ENCODE peak calls at places on chromosomes 6 and 20, in seven cellular contexts. G is neural progenitor cell, D is fibroblast of lung, J is HCT116, N is OCI-LY7, P is mesendoderm, R is hepatocyte. V is an unnamed sample. For H3K79me2, the result is how much of the 10 kb centered on the place peaks cover.

GRCh38 chr20:63968928-63969760 is 586 bp downstream of the ZNF512B start:
- DNase-seq in J (no peak), R (no peak), N (no peak), G (peak), P (no peak), D (no peak), V (no peak)

GRCh38 chr6:150930816-150931215 is 65.3 kb downstream of the MTHFD1L start:
- DNase-seq in N (no peak), J (no peak), D (peak), G (no peak), P (no peak), R (no peak), V (no peak)

GRCh38 chr6:99426454-99426762 is 1.3 kb upstream of the PNISR start:
- DNase-seq in R (no peak), N (no peak), J (no peak), D (peak), G (no peak), P (peak), V (no peak)

GRCh38 chr20:21155268-21155667 is 29.4 kb downstream of the KIZ start:
- DNase-seq in G (no peak), R (no peak), D (no peak), N (no peak), P (no peak), J (no peak), V (no peak)

GRCh38 chr6:39945626-39946025 is 11.4 kb upstream of the MOCS1 start:
- DNase-seq in D (no peak), J (no peak), N (no peak), P (no peak), R (peak), G (no peak), V (peak)

GRCh38 chr6:43799671-43800623 is 29.9 kb downstream of the VEGFA start:
- DNase-seq in N (peak), J (no peak), D (no peak), G (no peak), R (no peak), P (no peak), V (no peak)

GRCh38 chr6:136341967-136342366 is 52.3 kb upstream of the BCLAF1 start:
- DNase-seq in N (peak), J (no peak), R (no peak), P (no peak), G (no peak), D (no peak), V (no peak)

GRCh38 chr6:89985744-89986493 is 91.7 kb downstream of the GJA10 start:
- DNase-seq in P (no peak), D (peak), R (peak), N (no peak), J (no peak), G (peak), V (no peak)

GRCh38 chr20:57672164-57672563 is 37.7 kb downstream of the PMEPA1 start:
- DNase-seq in D (peak), N (no peak), G (peak), J (no peak), R (no peak), P (no peak), V (no peak)

GRCh38 chr6:134422426-134423231 is 104.7 kb upstream of the SGK1 start:
- DNase-seq in G (no peak), N (no peak), J (peak), D (peak), P (peak), R (no peak), V (peak)

GRCh38 chr6:83352413-83352812 is 78.4 kb downstream of the ME1 start:
- DNase-seq in G (no peak), D (peak), P (no peak), J (no peak), R (no peak), N (no peak), V (no peak)

GRCh38 chr6:37502703-37503485 is 3.2 kb upstream of the CCDC167 start:
- DNase-seq in D (no peak), J (no peak), P (no peak), N (peak), G (no peak), R (no peak), V (no peak)

GRCh38 chr6:119076173-119076965 is 2.1 kb downstream of the FAM184A start:
- DNase-seq in D (no peak), J (no peak), N (no peak), P (no peak), G (no peak), R (no peak), V (no peak)

GRCh38 chr6:136774228-136775041 is 17.8 kb downstream of the MAP3K5 start:
- DNase-seq in P (peak), J (no peak), R (no peak), G (no peak), D (peak), N (no peak), V (no peak)

GRCh38 chr6:99121748-99122147 is 174.0 kb upstream of the FBXL4 start:
- DNase-seq in P (no peak), G (no peak), D (no peak), N (no peak), J (no peak), R (no peak), V (no peak)

GRCh38 chr6:43687437-43688347 is at the start of gene MRPS18A:
- DNase-seq in P (peak), D (peak), R (peak), J (peak), N (peak), G (peak), V (no peak)

GRCh38 chr6:97138581-97138980 is 144.4 kb downstream of the MMS22L start:
- DNase-seq in P (no peak), J (no peak), N (no peak), D (no peak), G (no peak), R (no peak), V (no peak)

GRCh38 chr6:33822575-33823395 is 19.0 kb upstream of the MLN start:
- DNase-seq in R (no peak), J (peak), D (no peak), G (peak), N (peak), P (peak), V (no peak)

GRCh38 chr6:90249458-90249857 is 47.2 kb downstream of the BACH2 start:
- DNase-seq in D (no peak), J (no peak), P (no peak), N (no peak), G (no peak), R (no peak), V (no peak)

GRCh38 chr6:99119109-99120031 is 171.6 kb upstream of the FBXL4 start:
- DNase-seq in N (peak), J (peak), P (peak), G (peak), R (peak), D (peak), V (no peak)

GRCh38 chr6:33199687-33200233 is 705 bp downstream of the RXRB start:
- DNase-seq in R (no peak), G (peak), D (peak), P (peak), J (peak), N (peak), V (no peak)

GRCh38 chr6:369559-370431 is 21.8 kb upstream of the IRF4 start:
- DNase-seq in R (no peak), P (no peak), D (no peak), N (no peak), J (no peak), G (no peak), V (no peak)

GRCh38 chr6:122258843-122259242 is 140.6 kb upstream of the HSF2 start:
- DNase-seq in N (no peak), J (no peak), R (no peak), D (no peak), G (no peak), P (no peak), V (no peak)

GRCh38 chr6:170080828-170081368 is 210.0 kb downstream of the DLL1 start:
- DNase-seq in N (no peak), D (no peak), R (no peak), G (peak), P (no peak), J (no peak), V (no peak)

GRCh38 chr6:52610745-52611355 is 34.0 kb upstream of the TRAM2 start:
- DNase-seq in D (peak), J (peak), N (no peak), R (peak), G (no peak), P (peak), V (no peak)

GRCh38 chr20:8363970-8364733 is 232.1 kb downstream of the PLCB1 start:
- DNase-seq in D (no peak), G (no peak), P (no peak), N (no peak), J (no peak), R (no peak), V (no peak)

GRCh38 chr6:137487181-137487910 is 6.8 kb downstream of the OLIG3 start:
- DNase-seq in P (peak), R (no peak), N (no peak), J (no peak), D (no peak), G (peak), V (no peak)

GRCh38 chr6:34581561-34581920 is 25.4 kb upstream of the SPDEF start:
- DNase-seq in P (no peak), R (no peak), J (no peak), G (no peak), D (no peak), N (no peak), V (no peak)

GRCh38 chr6:89139509-89140346 is 6.1 kb upstream of the PM20D2 start:
- DNase-seq in D (peak), G (no peak), N (no peak), R (peak), P (no peak), J (no peak), V (no peak)

GRCh38 chr6:10720229-10720959 is 2.5 kb upstream of the TMEM14C start:
- DNase-seq in R (no peak), D (peak), G (no peak), N (no peak), J (no peak), P (no peak), V (no peak)

DNA sequence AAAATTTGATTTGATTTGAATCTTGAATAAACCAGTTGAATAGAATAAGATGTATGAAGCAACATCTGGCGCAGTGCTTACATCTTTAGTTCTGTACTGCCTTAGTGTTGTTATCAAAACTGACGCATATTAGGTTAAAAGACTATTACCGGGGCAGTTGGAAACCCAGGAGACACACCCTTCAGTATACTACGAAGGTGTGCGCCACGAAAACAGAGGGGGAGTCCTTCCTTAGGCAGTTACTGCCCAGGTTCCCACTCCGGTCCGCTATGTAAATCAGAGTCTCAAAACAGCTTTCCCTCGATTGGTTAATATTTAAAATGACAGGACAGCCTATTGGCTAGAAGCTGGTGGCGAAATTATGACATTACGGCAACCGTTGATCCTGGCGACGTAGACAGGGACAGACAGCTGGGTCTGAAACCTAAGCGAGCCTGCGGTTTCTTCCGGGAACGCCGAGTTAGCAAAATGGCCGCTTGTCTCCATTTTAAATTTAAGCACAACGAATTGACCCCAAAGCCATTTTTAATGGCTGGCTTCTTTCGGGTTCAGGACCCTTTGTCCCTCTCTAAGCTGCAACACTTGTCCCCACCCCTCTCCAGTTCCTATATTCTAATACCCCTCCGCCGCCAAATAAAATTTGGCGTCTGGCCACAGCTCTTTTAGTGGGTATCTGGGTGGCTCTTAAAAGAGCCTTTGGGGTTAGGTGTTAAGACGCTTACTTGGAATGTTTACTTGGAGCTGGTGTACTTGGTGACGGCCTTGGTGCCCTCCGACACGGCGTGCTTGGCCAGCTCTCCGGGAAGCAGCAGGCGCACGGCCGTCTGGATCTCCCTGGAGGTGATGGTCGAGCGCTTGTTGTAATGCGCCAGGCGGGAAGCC is 35.8 kb downstream of the HFE start:
- DNase-seq in G (peak), D (peak), N (peak), R (peak), P (peak), J (peak), V (peak)
- H3K79me2 ChIP-seq in G (under half), D (under half), N (under half), R (under half), P (under half), J (under half), V (under half)

GRCh38 chr6:149061933-149062332 is 255.6 kb upstream of the TAB2 start:
- DNase-seq in R (no peak), J (no peak), G (no peak), P (no peak), N (no peak), D (peak), V (no peak)

GRCh38 chr6:149062653-149063348 is 254.7 kb upstream of the TAB2 start:
- DNase-seq in G (no peak), D (no peak), J (no peak), R (no peak), P (no peak), N (no peak), V (no peak)

GRCh38 chr6:149059557-149059956 is 258.0 kb upstream of the TAB2 start:
- DNase-seq in D (peak), P (no peak), G (no peak), N (no peak), R (no peak), J (no peak), V (no peak)

GRCh38 chr6:149060985-149061760 is 256.3 kb upstream of the TAB2 start:
- DNase-seq in R (peak), J (no peak), D (peak), N (no peak), P (no peak), G (no peak), V (no peak)

DNA sequence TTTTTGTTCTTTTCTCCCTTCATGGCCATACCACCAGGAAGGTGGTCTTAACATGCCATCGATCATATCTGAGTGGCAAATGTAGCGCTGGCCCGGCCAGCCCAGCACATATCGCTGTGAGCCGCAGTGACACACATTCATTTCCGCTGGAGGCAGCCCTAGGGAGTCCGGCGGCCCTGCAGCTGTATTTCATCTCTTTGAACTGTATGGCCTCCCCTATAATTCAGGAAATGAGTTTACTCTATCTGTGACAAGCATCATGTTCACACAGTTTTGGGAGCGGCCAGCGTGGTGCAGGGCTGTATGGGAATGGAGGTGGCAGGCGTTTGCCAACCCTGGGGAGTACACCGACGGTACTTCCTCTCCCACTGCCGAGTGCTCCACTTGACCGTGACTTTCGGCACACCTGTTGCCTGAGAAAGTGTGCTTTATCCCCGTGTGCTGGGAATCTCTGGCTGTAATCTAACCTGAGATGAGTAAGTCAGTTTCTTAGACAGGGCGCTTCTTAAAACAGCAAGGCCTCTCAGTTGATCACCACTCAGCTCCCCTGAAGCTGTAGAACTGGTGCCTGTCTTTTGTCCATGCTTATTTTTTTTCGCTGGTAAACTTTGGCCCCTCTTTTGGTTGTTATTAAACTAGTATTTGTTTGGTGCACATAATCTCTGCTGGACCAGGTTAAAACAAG is 257.1 kb upstream of the TAB2 start:
- DNase-seq in N (peak), D (no peak), G (no peak), J (no peak), P (no peak), R (no peak), V (no peak)
- H3K4me3 ChIP-seq in N (peak), D (no peak), G (no peak), J (no peak), P (no peak), R (no peak), V (no peak)

GRCh38 chr6:35669441-35669776 is 19.3 kb downstream of the FKBP5 start:
- DNase-seq in G (no peak), N (peak), R (no peak), P (no peak), J (no peak), D (peak), V (no peak)
- H3K79me2 ChIP-seq in G (half or more), N (half or more), R (half or more), P (under half), J (half or more), D (under half), V (half or more)

GRCh38 chr20:49938173-49939163 is 2.3 kb downstream of the RNF114 start:
- DNase-seq in G (no peak), D (peak), P (no peak), J (no peak), N (no peak), R (peak), V (no peak)
- H3K4me3 ChIP-seq in G (peak), D (peak), P (no peak), J (no peak), N (peak), R (peak), V (peak)

GRCh38 chr6:111263837-111264236 is 176.5 kb downstream of the SLC16A10 start:
- DNase-seq in R (no peak), J (peak), D (peak), P (no peak), N (no peak), G (no peak), V (no peak)
- H3K79me2 ChIP-seq in R (half or more), J (under half), D (under half), P (under half), N (under half), G (under half), V (under half)

GRCh38 chr20:3043381-3043780 is at the start of gene GNRH2:
- DNase-seq in N (no peak), P (no peak), R (no peak), J (no peak), G (no peak), D (no peak), V (no peak)
- H3K4me3 ChIP-seq in N (no peak), P (no peak), R (no peak), J (no peak), G (no peak), D (no peak), V (no peak)

GRCh38 chr6:31979238-31979898 is 2.5 kb upstream of the C4A start:
- DNase-seq in R (no peak), G (no peak), P (no peak), N (no peak), D (no peak), J (no peak), V (no peak)
- H3K79me2 ChIP-seq in R (under half), G (under half), P (under half), N (under half), D (under half), J (under half), V (under half)

GRCh38 chr20:6530254-6530653 is 237.2 kb upstream of the BMP2 start:
- DNase-seq in G (no peak), D (peak), J (no peak), R (no peak), P (no peak), N (no peak), V (no peak)

GRCh38 chr20:6530916-6531315 is 236.6 kb upstream of the BMP2 start:
- DNase-seq in D (no peak), N (no peak), G (no peak), P (no peak), J (no peak), R (no peak), V (no peak)

GRCh38 chr20:6533321-6533720 is 234.2 kb upstream of the BMP2 start:
- DNase-seq in R (peak), G (peak), P (no peak), N (no peak), D (peak), J (no peak), V (no peak)

GRCh38 chr20:6533828-6534388 is 233.6 kb upstream of the BMP2 start:
- DNase-seq in P (no peak), J (no peak), G (peak), N (no peak), D (peak), R (peak), V (no peak)
- H3K4me3 ChIP-seq in P (no peak), J (no peak), G (no peak), N (no peak), D (peak), R (no peak), V (no peak)

GRCh38 chr20:49483018-49483705 is 694 bp upstream of the KCNB1 start:
- DNase-seq in G (peak), P (peak), J (no peak), N (no peak), R (peak), D (no peak), V (no peak)
- H3K79me2 ChIP-seq in G (under half), P (under half), J (under half), N (under half), R (under half), D (under half), V (under half)

GRCh38 chr20:59148713-59149493 is 14.7 kb upstream of the ZNF831 start:
- DNase-seq in R (no peak), P (no peak), G (no peak), N (no peak), J (no peak), D (no peak), V (no peak)

GRCh38 chr20:59151391-59151790 is 12.2 kb upstream of the ZNF831 start:
- DNase-seq in N (no peak), J (no peak), D (no peak), P (no peak), G (no peak), R (no peak), V (no peak)

GRCh38 chr20:59151820-59152219 is 11.8 kb upstream of the ZNF831 start:
- DNase-seq in G (no peak), J (no peak), D (no peak), N (no peak), P (no peak), R (no peak), V (no peak)

GRCh38 chr20:59150821-59151251 is 12.8 kb upstream of the ZNF831 start:
- DNase-seq in P (no peak), J (no peak), D (no peak), N (no peak), R (no peak), G (no peak), V (no peak)

DNA sequence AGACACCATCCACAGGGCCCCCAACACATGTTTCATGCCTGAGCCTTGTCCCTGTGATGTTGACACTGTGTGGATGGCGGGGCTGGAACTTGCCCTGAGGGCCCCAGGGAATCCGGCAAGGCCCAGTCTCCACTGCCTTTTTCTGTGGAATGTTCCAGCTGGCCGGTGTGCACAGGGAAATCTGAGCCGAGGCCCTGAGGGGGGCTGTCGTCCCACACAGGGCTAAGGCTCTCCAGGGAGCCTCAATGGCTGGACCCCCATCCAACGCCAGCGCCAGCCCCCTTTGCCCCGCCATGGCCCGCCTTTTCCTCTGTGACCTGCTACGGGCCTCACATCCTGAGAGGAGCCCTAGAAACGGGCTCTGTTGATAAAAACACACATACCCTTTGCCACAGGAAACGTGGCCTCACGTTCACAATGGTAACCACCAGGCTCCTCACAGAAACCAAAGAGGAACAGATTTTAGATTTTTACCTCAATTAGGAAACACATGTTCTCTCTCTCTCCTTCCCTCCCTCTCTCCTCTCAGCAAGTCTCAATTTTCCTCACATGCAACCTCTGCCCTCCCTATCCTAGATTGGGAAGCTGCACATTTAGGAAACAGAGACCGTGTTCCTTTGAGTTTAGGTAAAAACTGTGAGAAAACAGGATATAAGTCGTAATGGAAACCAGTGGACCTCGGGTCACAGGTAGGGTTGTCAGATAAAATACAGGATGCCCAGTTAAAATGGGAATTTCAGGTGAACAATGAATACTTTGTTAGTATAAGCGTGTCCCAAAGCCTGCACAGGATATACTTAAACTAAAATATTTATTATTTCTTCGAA is 13.7 kb upstream of the ZNF831 start:
- DNase-seq in D (no peak), G (no peak), P (no peak), R (peak), N (peak), J (no peak), V (no peak)
- H3K4me3 ChIP-seq in D (no peak), G (no peak), P (no peak), R (no peak), N (no peak), J (no peak), V (no peak)

V was measured in keratinocyte.